ENCODE peak calls at places on chromosomes 11 and 22, in six cellular contexts. One of them, this sample, is unnamed.

GRCh38 chr22:17576475-17576874 is 13.2 kb downstream of the SLC25A18 start:
- DNase-seq in stomach: no peak
- DNase-seq in HEK293T: no peak
- DNase-seq in heart right ventricle: no peak
- DNase-seq in H7: no peak
- DNase-seq in Calu3: peak; percentile 34
- DNase-seq in this sample: no peak

GRCh38 chr11:112238041-112238440 is 11.8 kb downstream of the PTS start:
- DNase-seq in stomach: no peak
- DNase-seq in HEK293T: no peak
- DNase-seq in H7: no peak
- DNase-seq in Calu3: no peak
- DNase-seq in heart right ventricle: no peak
- DNase-seq in this sample: no peak

GRCh38 chr22:19515654-19516377 is 8.4 kb downstream of the CLDN5 start:
- DNase-seq in heart right ventricle: no peak
- DNase-seq in HEK293T: no peak
- DNase-seq in Calu3: no peak
- DNase-seq in H7: no peak
- DNase-seq in stomach: no peak
- DNase-seq in this sample: no peak

GRCh38 chr11:78432956-78433355 is 15.3 kb upstream of the GAB2 start:
- DNase-seq in Calu3: no peak
- DNase-seq in HEK293T: no peak
- DNase-seq in H7: no peak
- DNase-seq in heart right ventricle: no peak
- DNase-seq in stomach: no peak
- DNase-seq in this sample: no peak

GRCh38 chr11:115530752-115531151 is 26.5 kb upstream of the CADM1 start:
- DNase-seq in stomach: no peak
- DNase-seq in HEK293T: peak; percentile 46
- DNase-seq in Calu3: no peak
- DNase-seq in heart right ventricle: no peak
- DNase-seq in H7: peak; percentile 22
- DNase-seq in this sample: no peak

GRCh38 chr11:76621866-76622265 is 48.7 kb downstream of the LRRC32 start:
- DNase-seq in HEK293T: no peak
- DNase-seq in Calu3: no peak
- DNase-seq in heart right ventricle: no peak
- DNase-seq in stomach: no peak
- DNase-seq in H7: no peak
- DNase-seq in this sample: no peak

GRCh38 chr22:49331223-49331815 is 496.4 kb downstream of the BRD1 start:
- DNase-seq in Calu3: no peak
- DNase-seq in heart right ventricle: no peak
- DNase-seq in H7: peak; percentile 17
- DNase-seq in stomach: peak; percentile 10
- DNase-seq in HEK293T: no peak
- DNase-seq in this sample: no peak

GRCh38 chr11:299951-300735 is 817 bp upstream of the IFITM5 start:
- DNase-seq in H7: peak; percentile 92
- DNase-seq in stomach: no peak
- DNase-seq in Calu3: no peak
- DNase-seq in HEK293T: no peak
- DNase-seq in heart right ventricle: peak; percentile 23
- DNase-seq in this sample: no peak

GRCh38 chr11:37973926-37974325 is 1375.9 kb upstream of the RAG2 start:
- DNase-seq in HEK293T: no peak
- DNase-seq in heart right ventricle: no peak
- DNase-seq in Calu3: peak; percentile 24
- DNase-seq in H7: no peak
- DNase-seq in stomach: no peak
- DNase-seq in this sample: no peak

GRCh38 chr11:134701564-134702165 is 289.6 kb upstream of the B3GAT1 start:
- DNase-seq in heart right ventricle: no peak
- DNase-seq in Calu3: no peak
- DNase-seq in HEK293T: no peak
- DNase-seq in stomach: no peak
- DNase-seq in H7: no peak
- DNase-seq in this sample: no peak

GRCh38 chr22:42180349-42180842 is 49.8 kb upstream of the CYP2D6 start:
- DNase-seq in heart right ventricle: no peak
- DNase-seq in HEK293T: no peak
- DNase-seq in H7: no peak
- DNase-seq in Calu3: no peak
- DNase-seq in stomach: no peak
- DNase-seq in this sample: no peak

GRCh38 chr22:49449811-49450386 is 377.8 kb downstream of the BRD1 start:
- DNase-seq in HEK293T: no peak
- DNase-seq in heart right ventricle: no peak
- DNase-seq in H7: peak; percentile 84
- DNase-seq in Calu3: no peak
- DNase-seq in stomach: no peak
- DNase-seq in this sample: no peak

GRCh38 chr11:9219572-9219971 is 45.6 kb downstream of the DENND5A start:
- DNase-seq in H7: no peak
- DNase-seq in Calu3: no peak
- DNase-seq in HEK293T: no peak
- DNase-seq in heart right ventricle: no peak
- DNase-seq in stomach: no peak
- DNase-seq in this sample: no peak

GRCh38 chr11:93537767-93538261 is 5.4 kb downstream of the SMCO4 start:
- DNase-seq in heart right ventricle: no peak
- DNase-seq in stomach: peak; percentile 34
- DNase-seq in HEK293T: no peak
- DNase-seq in H7: no peak
- DNase-seq in Calu3: peak; percentile 20
- DNase-seq in this sample: no peak

GRCh38 chr22:28710112-28710888 is 30.7 kb upstream of the TTC28 start:
- DNase-seq in HEK293T: no peak
- DNase-seq in heart right ventricle: no peak
- DNase-seq in Calu3: no peak
- DNase-seq in H7: no peak
- DNase-seq in stomach: no peak
- DNase-seq in this sample: no peak

GRCh38 chr11:65545853-65546216 is 12.3 kb downstream of the LTBP3 start:
- DNase-seq in heart right ventricle: no peak
- DNase-seq in stomach: no peak
- DNase-seq in Calu3: no peak
- DNase-seq in HEK293T: no peak
- DNase-seq in H7: peak; percentile 64
- DNase-seq in this sample: no peak